ENCODE peak calls at places on chromosomes 4 and X, in eight cellular contexts. K is mammary epithelial cell, S is lung, W is IMR-90, T is cardiac muscle cell, Q is psoas muscle, J is foreskin fibroblast, D is left ventricle myocardium inferior. E is an unnamed sample.

GRCh38 chr4:154911097-154911496 is 130.0 kb downstream of the RBM46 start:
- DNase-seq in K (no peak), S (no peak), W (peak), T (peak), Q (no peak), J (peak), D (no peak), E (no peak)

GRCh38 chr4:5051692-5052423 is 578 bp downstream of the STK32B start:
- DNase-seq in K (peak), S (no peak), W (peak), T (peak), Q (no peak), J (peak), D (no peak), E (peak)

GRCh38 chr4:184064877-184065276 is 152.8 kb downstream of the ENPP6 start:
- DNase-seq in K (no peak), S (no peak), W (no peak), T (no peak), Q (no peak), J (no peak), D (no peak), E (no peak)

GRCh38 chrX:153433161-153433680 is 12.6 kb downstream of the TREX2 start:
- DNase-seq in K (no peak), S (no peak), W (no peak), T (no peak), Q (no peak), J (no peak), D (no peak), E (no peak)

GRCh38 chr4:21490682-21491081 is 457.9 kb downstream of the KCNIP4 start:
- DNase-seq in K (no peak), S (no peak), W (no peak), T (peak), Q (no peak), J (no peak), D (no peak), E (no peak)

GRCh38 chr4:158877069-158877468 is 108.2 kb downstream of the FNIP2 start:
- DNase-seq in K (no peak), S (no peak), W (no peak), T (no peak), Q (no peak), J (no peak), D (no peak), E (no peak)

GRCh38 chrX:153597351-153597750 is 1.6 kb downstream of the CCNQ start:
- DNase-seq in K (no peak), S (no peak), W (no peak), T (no peak), Q (no peak), J (no peak), D (no peak), E (no peak)

GRCh38 chrX:65516756-65517155 is 17.8 kb downstream of the LAS1L start:
- DNase-seq in K (no peak), S (no peak), W (no peak), T (no peak), Q (no peak), J (no peak), D (no peak), E (no peak)

GRCh38 chrX:119121341-119121740 is 6.3 kb downstream of the KIAA1210 start:
- DNase-seq in K (no peak), S (no peak), W (peak), T (peak), Q (no peak), J (peak), D (no peak), E (no peak)

GRCh38 chr4:125313497-125313896 is 1.3 kb upstream of the FAT4 start:
- DNase-seq in K (peak), S (peak), W (peak), T (peak), Q (no peak), J (peak), D (no peak), E (peak)

GRCh38 chr4:76758996-76759395 is 138.9 kb downstream of the SOWAHB start:
- DNase-seq in K (no peak), S (no peak), W (no peak), T (no peak), Q (no peak), J (no peak), D (no peak), E (no peak)

GRCh38 chr4:165834116-165834515 is 38.9 kb upstream of the TLL1 start:
- DNase-seq in K (no peak), S (no peak), W (no peak), T (no peak), Q (no peak), J (no peak), D (no peak), E (no peak)

GRCh38 chr4:41218703-41219102 is 4.4 kb upstream of the APBB2 start:
- DNase-seq in K (no peak), S (no peak), W (no peak), T (no peak), Q (no peak), J (no peak), D (no peak), E (no peak)

GRCh38 chr4:11824557-11824956 is 395.9 kb upstream of the HS3ST1 start:
- DNase-seq in K (no peak), S (no peak), W (no peak), T (no peak), Q (no peak), J (no peak), D (no peak), E (no peak)

GRCh38 chr4:11817088-11817487 is 388.4 kb upstream of the HS3ST1 start:
- DNase-seq in K (no peak), S (no peak), W (no peak), T (no peak), Q (no peak), J (no peak), D (no peak), E (no peak)

DNA sequence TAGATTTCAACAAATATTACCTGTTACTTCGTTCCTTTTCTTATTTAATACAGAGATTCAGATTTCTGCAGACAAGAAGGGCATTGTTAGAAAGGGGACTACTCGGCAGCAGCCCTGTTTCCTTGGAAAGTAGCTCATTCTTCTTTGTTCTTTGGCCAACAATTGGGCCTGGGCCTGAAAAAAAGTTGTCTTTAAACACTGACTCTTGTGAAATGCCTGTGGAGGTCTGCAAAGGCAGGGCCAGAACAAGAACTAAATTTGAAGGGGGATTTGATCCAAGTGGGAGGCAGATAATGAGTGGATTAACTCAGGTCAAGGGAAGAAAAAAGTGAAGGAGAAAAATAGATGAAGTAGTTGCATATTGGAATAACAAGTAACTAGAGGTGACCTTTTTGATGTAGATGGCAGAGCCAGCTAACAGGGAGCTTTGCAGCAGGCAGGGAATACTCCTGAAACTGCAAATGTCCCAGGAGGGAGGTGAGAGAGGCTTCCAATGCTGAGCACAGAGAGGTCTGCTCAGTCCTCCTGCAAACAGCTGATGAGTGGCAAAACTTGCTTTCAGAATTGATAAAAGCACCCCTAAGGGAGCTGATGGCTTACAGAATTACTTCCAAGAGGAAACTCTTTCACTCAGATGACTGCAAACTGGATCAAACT is 393.2 kb upstream of the HS3ST1 start:
- DNase-seq in K (no peak), S (no peak), W (no peak), T (no peak), Q (no peak), J (no peak), D (no peak), E (no peak)
- H3K4me3 ChIP-seq in K (no peak), S (no peak), W (no peak), T (no peak), Q (no peak), J (no peak), D (no peak), E (no peak)

DNA sequence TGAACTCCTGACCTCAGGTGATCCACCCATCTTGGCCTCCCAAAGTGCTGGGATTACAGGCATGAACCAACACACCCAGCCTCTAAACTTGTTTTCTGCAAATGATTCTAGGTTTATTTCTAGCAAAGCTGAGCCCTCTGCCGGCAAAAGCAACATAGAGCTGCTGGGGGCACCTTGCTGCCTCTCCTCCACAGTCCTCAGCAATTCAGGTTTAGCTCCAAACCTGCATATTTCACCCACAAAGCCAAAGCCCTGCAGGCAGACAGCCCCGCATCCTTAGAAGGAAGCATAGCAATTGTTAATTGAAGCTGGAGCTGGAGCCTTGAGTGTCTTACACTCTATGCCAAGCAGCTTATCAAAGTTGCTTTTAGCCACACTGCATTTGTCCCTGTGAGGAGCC is 24.9 kb upstream of the OCIAD2 start:
- DNase-seq in K (no peak), S (no peak), W (no peak), T (no peak), Q (no peak), J (no peak), D (no peak), E (no peak)
- TF ChIP-seq CTCF in K (no peak), S (no peak), W (no peak), T (peak), Q (no peak), J (peak), D (no peak), E (no peak)

GRCh38 chr4:86506591-86506990 is 87.5 kb upstream of the PTPN13 start:
- DNase-seq in K (no peak), S (no peak), W (no peak), T (peak), Q (no peak), J (peak), D (no peak), E (no peak)

GRCh38 chr4:86511590-86511989 is 82.5 kb upstream of the PTPN13 start:
- DNase-seq in K (no peak), S (no peak), W (no peak), T (no peak), Q (no peak), J (no peak), D (no peak), E (no peak)

GRCh38 chr4:86512631-86513030 is 81.5 kb upstream of the PTPN13 start:
- DNase-seq in K (peak), S (no peak), W (no peak), T (no peak), Q (no peak), J (peak), D (no peak), E (no peak)

DNA sequence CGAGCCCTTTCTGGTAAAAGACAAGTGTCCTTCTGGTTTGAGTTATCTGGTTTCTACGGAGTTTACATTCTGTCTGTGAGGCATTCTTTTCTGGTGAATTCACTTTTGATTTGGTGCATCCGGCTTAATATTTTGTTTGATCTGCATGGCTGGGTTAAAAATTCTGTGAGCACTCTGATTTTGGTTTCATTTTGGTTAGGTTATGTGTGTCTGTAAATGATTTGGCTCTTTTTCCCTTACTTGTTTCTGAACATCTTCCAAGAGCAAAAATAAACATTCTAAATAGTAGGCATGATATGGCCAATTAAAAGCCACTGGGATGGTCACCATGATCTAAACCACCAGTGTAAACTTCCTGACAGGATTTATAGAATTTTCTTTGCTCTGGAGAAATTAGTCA is 85.7 kb upstream of the PTPN13 start:
- DNase-seq in K (no peak), S (no peak), W (peak), T (no peak), Q (no peak), J (peak), D (no peak), E (no peak)
- H3K4me3 ChIP-seq in K (no peak), S (no peak), W (peak), T (no peak), Q (no peak), J (peak), D (peak), E (no peak)

GRCh38 chrX:22666441-22666840 is 333.3 kb upstream of the DDX53 start:
- DNase-seq in K (peak), S (no peak), W (peak), T (peak), Q (no peak), J (peak), D (no peak), E (no peak)
- TF ChIP-seq CTCF in K (peak), S (no peak), W (peak), T (peak), Q (no peak), J (peak), D (no peak), E (peak)

GRCh38 chrX:72273718-72274117 is 3.3 kb downstream of the RPS4X start:
- DNase-seq in K (peak), S (no peak), W (no peak), T (no peak), Q (no peak), J (no peak), D (no peak), E (no peak)
- H3K4me3 ChIP-seq in K (no peak), S (no peak), W (no peak), T (no peak), Q (no peak), J (no peak), D (no peak), E (no peak)

DNA sequence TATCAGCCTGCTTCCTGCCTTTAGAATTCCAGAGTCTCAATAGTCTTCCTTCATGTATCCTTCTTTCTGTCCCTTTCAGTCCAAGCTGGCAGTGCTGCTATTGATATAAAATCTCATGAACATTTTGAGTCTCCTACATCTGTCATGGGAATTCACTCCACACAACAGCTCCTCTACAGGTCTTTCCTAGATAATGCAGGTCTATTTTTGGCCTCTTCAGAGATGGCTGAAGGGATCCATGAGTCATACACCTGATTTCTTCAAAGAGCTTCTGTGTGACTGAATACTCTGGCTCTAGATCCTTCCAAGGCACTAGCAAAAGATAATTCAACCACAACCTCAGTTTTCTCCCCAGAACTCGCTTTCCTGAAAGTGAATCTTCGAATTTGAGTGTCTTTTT is 115.4 kb downstream of the STPG2 start:
- DNase-seq in K (peak), S (no peak), W (no peak), T (peak), Q (no peak), J (peak), D (no peak), E (no peak)
- TF ChIP-seq CTCF in K (peak), S (no peak), W (no peak), T (no peak), Q (no peak), J (no peak), D (no peak), E (no peak)

GRCh38 chrX:39308126-39308525 is 506.9 kb downstream of the MID1IP1 start:
- DNase-seq in K (no peak), S (no peak), W (no peak), T (no peak), Q (no peak), J (no peak), D (no peak), E (no peak)

GRCh38 chrX:39309721-39310152 is 508.5 kb downstream of the MID1IP1 start:
- DNase-seq in K (peak), S (no peak), W (no peak), T (no peak), Q (no peak), J (no peak), D (peak), E (no peak)

GRCh38 chrX:39307488-39307887 is 506.2 kb downstream of the MID1IP1 start:
- DNase-seq in K (no peak), S (no peak), W (no peak), T (no peak), Q (no peak), J (no peak), D (no peak), E (no peak)

GRCh38 chrX:39310925-39311324 is 509.7 kb downstream of the MID1IP1 start:
- DNase-seq in K (no peak), S (no peak), W (no peak), T (no peak), Q (no peak), J (no peak), D (no peak), E (no peak)

GRCh38 chrX:39309018-39309620 is 507.9 kb downstream of the MID1IP1 start:
- DNase-seq in K (peak), S (no peak), W (no peak), T (no peak), Q (no peak), J (peak), D (no peak), E (no peak)
- H3K4me3 ChIP-seq in K (no peak), S (no peak), W (no peak), T (no peak), Q (no peak), J (no peak), D (no peak), E (no peak)

GRCh38 chr4:73308286-73308685 is 49.7 kb upstream of the ANKRD17 start:
- DNase-seq in K (peak), S (no peak), W (peak), T (no peak), Q (no peak), J (peak), D (no peak), E (no peak)
- TF ChIP-seq CTCF in K (peak), S (no peak), W (peak), T (peak), Q (no peak), J (peak), D (no peak), E (peak)

GRCh38 chr4:42655248-42655647 is 1.7 kb downstream of the ATP8A1 start:
- DNase-seq in K (no peak), S (no peak), W (no peak), T (no peak), Q (no peak), J (peak), D (no peak), E (no peak)
- H3K4me3 ChIP-seq in K (no peak), S (peak), W (no peak), T (peak), Q (peak), J (no peak), D (peak), E (peak)

E was measured in GM06990.